ENCODE peak calls at places on chromosome 10, in eight cellular contexts. One of them, this sample, is unnamed.
A peak's percentile ranks its signal among the peaks of the same experiment; 100 is the strongest.

GRCh38 chr10:28973309-28973972 is 296.1 kb downstream of the BAMBI start:
- DNase-seq in A673: no peak
- DNase-seq in A549: no peak
- DNase-seq in ascending aorta: no peak
- DNase-seq in fibroblast of lung: no peak
- DNase-seq in AG10803: no peak
- DNase-seq in right lobe of liver: no peak
- DNase-seq in GM23338: no peak
- DNase-seq in this sample: no peak

GRCh38 chr10:133159950-133160812 is at the start of gene KNDC1:
- DNase-seq in A673: no peak
- DNase-seq in fibroblast of lung: peak; percentile 15
- DNase-seq in A549: peak; percentile 80
- DNase-seq in right lobe of liver: peak; percentile 50
- DNase-seq in AG10803: peak; percentile 11
- DNase-seq in GM23338: peak; percentile 75
- DNase-seq in ascending aorta: no peak
- DNase-seq in this sample: peak; percentile 32

GRCh38 chr10:74417397-74417796 is 266.4 kb downstream of the ADK start:
- DNase-seq in A673: no peak
- DNase-seq in A549: no peak
- DNase-seq in AG10803: no peak
- DNase-seq in GM23338: no peak
- DNase-seq in ascending aorta: no peak
- DNase-seq in fibroblast of lung: no peak
- DNase-seq in right lobe of liver: no peak
- DNase-seq in this sample: no peak

GRCh38 chr10:91043173-91043910 is 122.5 kb upstream of the ANKRD1 start:
- DNase-seq in A549: peak; percentile 25
- DNase-seq in right lobe of liver: peak; percentile 54
- DNase-seq in AG10803: peak; percentile 25
- DNase-seq in fibroblast of lung: peak; percentile 45
- DNase-seq in GM23338: peak; percentile 56
- DNase-seq in A673: peak; percentile 30
- DNase-seq in ascending aorta: no peak
- DNase-seq in this sample: peak; percentile 66

GRCh38 chr10:24503627-24504320 is 219.9 kb downstream of the ARHGAP21 start:
- DNase-seq in AG10803: peak; percentile 44
- DNase-seq in A549: peak; percentile 34
- DNase-seq in A673: peak; percentile 84
- DNase-seq in GM23338: peak; percentile 90
- DNase-seq in ascending aorta: no peak
- DNase-seq in fibroblast of lung: peak; percentile 98
- DNase-seq in right lobe of liver: no peak
- DNase-seq in this sample: peak; percentile 52

GRCh38 chr10:78963074-78964034 is 105.4 kb upstream of the ZMIZ1 start:
- DNase-seq in right lobe of liver: no peak
- DNase-seq in A549: no peak
- DNase-seq in AG10803: no peak
- DNase-seq in A673: no peak
- DNase-seq in GM23338: no peak
- DNase-seq in ascending aorta: no peak
- DNase-seq in fibroblast of lung: no peak
- DNase-seq in this sample: no peak

GRCh38 chr10:16843252-16843870 is 26.1 kb upstream of the RSU1 start:
- DNase-seq in A673: peak; percentile 90
- DNase-seq in A549: peak; percentile 28
- DNase-seq in AG10803: peak; percentile 91
- DNase-seq in right lobe of liver: no peak
- DNase-seq in GM23338: peak; percentile 95
- DNase-seq in ascending aorta: no peak
- DNase-seq in fibroblast of lung: peak; percentile 89
- DNase-seq in this sample: peak; percentile 90

GRCh38 chr10:75408911-75409885 is 7.6 kb upstream of the ZNF503 start:
- DNase-seq in AG10803: peak; percentile 54
- DNase-seq in A673: no peak
- DNase-seq in GM23338: peak; percentile 79
- DNase-seq in A549: peak; percentile 78
- DNase-seq in right lobe of liver: peak; percentile 83
- DNase-seq in fibroblast of lung: no peak
- DNase-seq in ascending aorta: no peak
- DNase-seq in this sample: peak; percentile 58

GRCh38 chr10:88253-88652 is 39.2 kb upstream of the TUBB8 start:
- DNase-seq in ascending aorta: no peak
- DNase-seq in GM23338: no peak
- DNase-seq in right lobe of liver: no peak
- DNase-seq in fibroblast of lung: no peak
- DNase-seq in A673: no peak
- DNase-seq in AG10803: no peak
- DNase-seq in A549: no peak
- DNase-seq in this sample: no peak

GRCh38 chr10:78891741-78892140 is 177.0 kb upstream of the ZMIZ1 start:
- DNase-seq in A549: no peak
- DNase-seq in GM23338: no peak
- DNase-seq in right lobe of liver: no peak
- DNase-seq in ascending aorta: no peak
- DNase-seq in AG10803: no peak
- DNase-seq in A673: no peak
- DNase-seq in fibroblast of lung: no peak
- DNase-seq in this sample: no peak

GRCh38 chr10:72261323-72262018 is 12.3 kb upstream of the DDIT4 start:
- DNase-seq in ascending aorta: no peak
- DNase-seq in GM23338: no peak
- DNase-seq in right lobe of liver: no peak
- DNase-seq in fibroblast of lung: no peak
- DNase-seq in A549: no peak
- DNase-seq in AG10803: no peak
- DNase-seq in A673: no peak
- DNase-seq in this sample: no peak

GRCh38 chr10:112471878-112472487 is 25.0 kb downstream of the VTI1A start:
- DNase-seq in ascending aorta: no peak
- DNase-seq in AG10803: peak; percentile 68
- DNase-seq in right lobe of liver: no peak
- DNase-seq in A549: peak; percentile 55
- DNase-seq in A673: peak; percentile 70
- DNase-seq in GM23338: peak; percentile 71
- DNase-seq in fibroblast of lung: peak; percentile 74
- DNase-seq in this sample: peak; percentile 75

GRCh38 chr10:96043895-96044580 is 655 bp downstream of the CCNJ start:
- DNase-seq in right lobe of liver: peak; percentile 72
- DNase-seq in AG10803: peak; percentile 42
- DNase-seq in A549: peak; percentile 53
- DNase-seq in A673: peak; percentile 53
- DNase-seq in GM23338: peak; percentile 59
- DNase-seq in ascending aorta: no peak
- DNase-seq in fibroblast of lung: peak; percentile 31
- DNase-seq in this sample: peak; percentile 52

GRCh38 chr10:96044686-96045085 is 1.3 kb downstream of the CCNJ start:
- DNase-seq in GM23338: peak; percentile 35
- DNase-seq in A549: no peak
- DNase-seq in AG10803: peak; percentile 59
- DNase-seq in A673: peak; percentile 18
- DNase-seq in ascending aorta: no peak
- DNase-seq in right lobe of liver: no peak
- DNase-seq in fibroblast of lung: peak; percentile 73
- DNase-seq in this sample: peak; percentile 53

GRCh38 chr10:96046546-96046945 is 3.2 kb downstream of the CCNJ start:
- DNase-seq in fibroblast of lung: no peak
- DNase-seq in right lobe of liver: no peak
- DNase-seq in ascending aorta: no peak
- DNase-seq in A549: no peak
- DNase-seq in A673: no peak
- DNase-seq in AG10803: no peak
- DNase-seq in GM23338: no peak
- DNase-seq in this sample: no peak

GRCh38 chr10:96049340-96049739 is 6.0 kb downstream of the CCNJ start:
- DNase-seq in ascending aorta: no peak
- DNase-seq in fibroblast of lung: no peak
- DNase-seq in A673: no peak
- DNase-seq in AG10803: no peak
- DNase-seq in GM23338: no peak
- DNase-seq in right lobe of liver: no peak
- DNase-seq in A549: no peak
- DNase-seq in this sample: no peak

GRCh38 chr10:96047004-96047649 is 3.7 kb downstream of the CCNJ start:
- DNase-seq in right lobe of liver: no peak
- DNase-seq in AG10803: no peak
- DNase-seq in A549: no peak
- DNase-seq in ascending aorta: no peak
- DNase-seq in fibroblast of lung: no peak
- DNase-seq in A673: no peak
- DNase-seq in GM23338: no peak
- DNase-seq in this sample: peak; percentile 3
- TF ChIP-seq CTCF in right lobe of liver: peak; percentile 15
- TF ChIP-seq CTCF in AG10803: no peak
- TF ChIP-seq CTCF in A549: peak; percentile 12
- TF ChIP-seq CTCF in ascending aorta: no peak
- TF ChIP-seq CTCF in fibroblast of lung: no peak
- TF ChIP-seq CTCF in A673: peak; percentile 26
- TF ChIP-seq CTCF in GM23338: peak; percentile 41
- TF ChIP-seq CTCF in this sample: no peak

GRCh38 chr10:62054825-62055224 is 153.3 kb downstream of the ARID5B start:
- DNase-seq in fibroblast of lung: no peak
- DNase-seq in AG10803: no peak
- DNase-seq in right lobe of liver: no peak
- DNase-seq in ascending aorta: no peak
- DNase-seq in A549: no peak
- DNase-seq in A673: no peak
- DNase-seq in GM23338: no peak
- DNase-seq in this sample: no peak
- H3K4me3 ChIP-seq in fibroblast of lung: peak overlapping the region; percentile 78
- H3K4me3 ChIP-seq in AG10803: peak overlapping the region; percentile 41
- H3K4me3 ChIP-seq in right lobe of liver: no peak overlapping the region
- H3K4me3 ChIP-seq in ascending aorta: peak overlapping the region; percentile 78
- H3K4me3 ChIP-seq in A549: no peak overlapping the region
- H3K4me3 ChIP-seq in A673: peak overlapping the region; percentile 22
- H3K4me3 ChIP-seq in GM23338: no peak overlapping the region
- H3K4me3 ChIP-seq in this sample: no peak overlapping the region

GRCh38 chr10:88385601-88386203 is 197.4 kb downstream of the RNLS start:
- DNase-seq in AG10803: no peak
- DNase-seq in ascending aorta: no peak
- DNase-seq in right lobe of liver: peak; percentile 85
- DNase-seq in GM23338: no peak
- DNase-seq in A673: no peak
- DNase-seq in fibroblast of lung: no peak
- DNase-seq in A549: peak; percentile 41
- DNase-seq in this sample: no peak
- TF ChIP-seq CTCF in AG10803: no peak
- TF ChIP-seq CTCF in ascending aorta: no peak
- TF ChIP-seq CTCF in right lobe of liver: no peak
- TF ChIP-seq CTCF in GM23338: no peak
- TF ChIP-seq CTCF in A673: no peak
- TF ChIP-seq CTCF in fibroblast of lung: no peak
- TF ChIP-seq CTCF in A549: no peak
- TF ChIP-seq CTCF in this sample: no peak

DNA sequence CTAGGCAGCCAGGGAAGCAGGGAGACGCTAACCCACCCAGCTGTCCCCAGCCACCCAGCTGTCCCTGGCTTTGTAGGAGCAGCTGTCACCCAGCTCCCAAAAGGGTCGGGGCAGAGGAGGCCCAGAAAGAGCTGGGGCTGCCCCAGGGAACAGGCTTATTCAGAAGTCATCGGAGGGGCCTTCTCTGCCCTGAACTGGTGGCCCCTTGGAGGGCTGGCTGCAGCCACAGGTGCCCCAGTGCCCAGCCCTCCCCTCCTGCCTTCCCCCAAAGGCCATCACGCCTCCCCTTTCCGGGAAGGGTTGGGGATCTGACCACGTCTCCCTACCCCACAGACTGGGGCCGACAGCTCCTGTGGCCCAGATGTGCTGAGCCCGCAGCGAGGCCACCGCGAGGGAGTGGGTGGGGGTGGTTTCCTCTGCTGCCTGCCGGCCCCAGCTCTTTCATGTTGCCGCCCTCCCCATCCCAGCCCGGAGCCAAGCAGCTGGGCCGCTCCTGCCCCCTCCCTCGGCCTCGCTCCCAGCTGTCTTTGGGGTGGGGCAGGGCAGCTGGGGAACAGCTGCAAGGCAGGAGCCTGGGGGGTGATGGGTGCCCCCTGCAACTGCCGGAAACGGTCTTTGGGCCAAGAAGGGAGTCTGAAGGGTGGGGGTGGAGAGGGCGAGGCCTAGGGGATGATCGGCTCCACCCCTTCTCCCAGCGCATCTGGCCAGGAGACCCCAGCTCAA is 16.8 kb downstream of the TRIM8 start:
- DNase-seq in right lobe of liver: no peak
- DNase-seq in fibroblast of lung: peak; percentile 84
- DNase-seq in AG10803: peak; percentile 84
- DNase-seq in A549: no peak
- DNase-seq in A673: peak; percentile 23
- DNase-seq in GM23338: no peak
- DNase-seq in ascending aorta: no peak
- DNase-seq in this sample: peak; percentile 72
- H3K4me3 ChIP-seq in right lobe of liver: no peak overlapping the region
- H3K4me3 ChIP-seq in fibroblast of lung: no peak overlapping the region
- H3K4me3 ChIP-seq in AG10803: no peak overlapping the region
- H3K4me3 ChIP-seq in A549: no peak overlapping the region
- H3K4me3 ChIP-seq in A673: no peak overlapping the region
- H3K4me3 ChIP-seq in GM23338: peak overlapping the region; percentile 35
- H3K4me3 ChIP-seq in ascending aorta: peak overlapping the region; percentile 19
- H3K4me3 ChIP-seq in this sample: no peak overlapping the region

GRCh38 chr10:4470231-4470840 is 355.7 kb upstream of the AKR1E2 start:
- DNase-seq in ascending aorta: no peak
- DNase-seq in AG10803: peak; percentile 90
- DNase-seq in A549: no peak
- DNase-seq in right lobe of liver: no peak
- DNase-seq in fibroblast of lung: peak; percentile 60
- DNase-seq in GM23338: no peak
- DNase-seq in A673: peak; percentile 67
- DNase-seq in this sample: peak; percentile 85
- TF ChIP-seq CTCF in ascending aorta: no peak
- TF ChIP-seq CTCF in AG10803: no peak
- TF ChIP-seq CTCF in A549: no peak
- TF ChIP-seq CTCF in right lobe of liver: no peak
- TF ChIP-seq CTCF in fibroblast of lung: no peak
- TF ChIP-seq CTCF in GM23338: no peak
- TF ChIP-seq CTCF in A673: no peak
- TF ChIP-seq CTCF in this sample: no peak

DNA sequence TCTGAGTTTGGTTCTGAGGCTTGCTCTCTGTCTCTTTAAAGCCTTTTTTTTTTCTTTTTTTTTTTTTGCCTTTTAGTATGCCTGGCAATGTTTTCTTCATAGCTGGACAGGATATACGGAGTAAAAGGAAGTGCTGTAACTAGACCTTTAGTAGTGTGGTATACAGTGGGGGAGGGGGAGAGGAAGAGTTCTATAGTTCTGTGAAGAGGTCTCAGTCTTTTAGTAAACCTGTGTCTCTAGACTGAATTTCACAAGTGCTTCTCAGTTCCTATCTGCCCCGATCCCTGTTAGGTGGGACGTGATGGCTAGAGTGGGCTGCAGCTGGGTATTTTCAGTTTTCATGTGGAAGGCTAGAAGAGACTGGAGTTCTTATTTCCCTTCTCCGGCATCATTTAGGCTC is 3.1 kb upstream of the ABCC2 start:
- DNase-seq in A549: no peak
- DNase-seq in AG10803: peak; percentile 74
- DNase-seq in right lobe of liver: no peak
- DNase-seq in A673: peak; percentile 71
- DNase-seq in ascending aorta: no peak
- DNase-seq in fibroblast of lung: peak; percentile 76
- DNase-seq in GM23338: no peak
- DNase-seq in this sample: peak; percentile 92
- H3K4me3 ChIP-seq in A549: peak overlapping the region; percentile 37
- H3K4me3 ChIP-seq in AG10803: peak overlapping the region; percentile 28
- H3K4me3 ChIP-seq in right lobe of liver: peak overlapping the region; percentile 5
- H3K4me3 ChIP-seq in A673: no peak overlapping the region
- H3K4me3 ChIP-seq in ascending aorta: no peak overlapping the region
- H3K4me3 ChIP-seq in fibroblast of lung: no peak overlapping the region
- H3K4me3 ChIP-seq in GM23338: no peak overlapping the region
- H3K4me3 ChIP-seq in this sample: no peak overlapping the region

This sample was measured in cardiac fibroblast.